ENCODE peak calls at places on chromosomes 13 and 19, in four cellular contexts. Q is T-helper 17 cell; A is stimulated activated CD4-positive, alpha-beta T cell treated with anti-CD3 and anti-CD28 coated beads, Interleukin-12 subunit alpha, Interleukin-12 subunit beta, amount 100 ng/mL, for 24 hours; F is neural progenitor cell. T is an unnamed sample.

GRCh38 chr13:111502957-111503356 is 182.5 kb downstream of the TEX29 start:
- DNase-seq in Q (no peak), A (no peak), F (no peak), T (no peak)

GRCh38 chr19:7899751-7900352 is 3.8 kb upstream of the MAP2K7 start:
- DNase-seq in Q (no peak), A (no peak), F (no peak), T (no peak)

GRCh38 chr19:8532170-8532569 is 18.2 kb upstream of the ZNF414 start:
- DNase-seq in Q (no peak), A (no peak), F (no peak), T (no peak)

GRCh38 chr19:17944301-17944700 is 11.5 kb downstream of the CCDC124 start:
- DNase-seq in Q (no peak), A (no peak), F (no peak), T (no peak)

GRCh38 chr19:15113245-15114152 is 6.3 kb downstream of the SYDE1 start:
- DNase-seq in Q (no peak), A (no peak), F (no peak), T (no peak)

GRCh38 chr19:3821857-3822364 is 35.7 kb upstream of the MATK start:
- DNase-seq in Q (peak), A (peak), F (peak), T (peak)

GRCh38 chr13:108496364-108497215 is 132.8 kb upstream of the MYO16 start:
- DNase-seq in Q (no peak), A (no peak), F (peak), T (no peak)

GRCh38 chr13:91133941-91134772 is 213.3 kb upstream of the MIR17HG start:
- DNase-seq in Q (no peak), A (no peak), F (peak), T (no peak)

GRCh38 chr19:50794778-50795664 is 4.8 kb downstream of the ACP4 start:
- DNase-seq in Q (no peak), A (no peak), F (no peak), T (no peak)

GRCh38 chr13:47291116-47291656 is 394.3 kb upstream of the HTR2A start:
- DNase-seq in Q (no peak), A (no peak), F (no peak), T (no peak)

GRCh38 chr19:14058182-14059092 is 3.4 kb downstream of the PALM3 start:
- DNase-seq in Q (no peak), A (no peak), F (no peak), T (no peak)

GRCh38 chr13:108369412-108369811 is 99.9 kb downstream of the TNFSF13B start:
- DNase-seq in Q (no peak), A (no peak), F (no peak), T (no peak)